ENCODE peak calls at places on chromosomes 3 and 15, in ten cellular contexts. K is endodermal cell, T is GM12865, C is NB4, L is left ventricle myocardium inferior, F is uterus, A is HFF-Myc, P is cardiac muscle cell, S is choroid plexus epithelial cell, E is cardiac fibroblast. O is an unnamed sample.

GRCh38 chr3:143786229-143787199 is 61.8 kb downstream of the SLC9A9 start:
- DNase-seq in F (peak; percentile 35), A (no peak), L (peak; percentile 48), T (no peak), P (peak; percentile 68), K (no peak), E (peak; percentile 73), C (peak; percentile 63), S (peak; percentile 59), O (peak; percentile 33)

GRCh38 chr3:135667061-135667460 is 298.5 kb upstream of the PPP2R3A start:
- DNase-seq in P (no peak), L (no peak), T (no peak), C (no peak), A (no peak), F (no peak), E (no peak), K (no peak), S (no peak), O (no peak)

GRCh38 chr15:98666441-98666840 is 18.1 kb downstream of the IGF1R start:
- DNase-seq in L (no peak), E (no peak), T (no peak), S (no peak), P (no peak), C (no peak), F (no peak), K (peak; percentile 25), A (no peak), O (no peak)

GRCh38 chr3:158727499-158728377 is 4.5 kb downstream of the RARRES1 start:
- DNase-seq in C (peak; percentile 73), L (no peak), E (peak; percentile 90), A (no peak), K (peak; percentile 73), P (peak; percentile 91), T (peak; percentile 73), F (peak; percentile 76), S (peak; percentile 92), O (peak; percentile 45)

GRCh38 chr3:36663666-36664291 is 100.6 kb downstream of the DCLK3 start:
- DNase-seq in E (no peak), K (no peak), A (no peak), T (peak; percentile 38), F (no peak), C (no peak), S (peak; percentile 63), L (no peak), P (peak; percentile 51), O (no peak)

GRCh38 chr3:157865449-157865862 is 240.8 kb downstream of the SHOX2 start:
- DNase-seq in P (peak; percentile 19), S (peak; percentile 11), T (peak; percentile 72), K (peak; percentile 93), A (no peak), F (no peak), L (no peak), E (no peak), C (peak; percentile 67), O (no peak)

GRCh38 chr3:97984061-97984460 is 11.8 kb upstream of the RIOX2 start:
- DNase-seq in C (no peak), S (no peak), P (no peak), F (no peak), L (no peak), K (no peak), A (no peak), E (no peak), T (no peak), O (no peak)

GRCh38 chr3:156379327-156379726 is 175.6 kb downstream of the SSR3 start:
- DNase-seq in K (no peak), C (no peak), E (no peak), T (no peak), L (no peak), P (no peak), S (no peak), F (no peak), A (no peak), O (no peak)

GRCh38 chr3:45644063-45644462 is 45.1 kb upstream of the SACM1L start:
- DNase-seq in A (no peak), K (no peak), L (no peak), P (peak; percentile 61), T (no peak), E (peak; percentile 75), F (no peak), S (peak; percentile 87), C (no peak), O (no peak)

GRCh38 chr3:47103619-47104018 is 60.3 kb downstream of the SETD2 start:
- DNase-seq in T (no peak), F (no peak), A (no peak), P (no peak), K (no peak), L (no peak), S (no peak), E (no peak), C (no peak), O (no peak)

GRCh38 chr15:64010719-64011118 is 35.6 kb downstream of the DAPK2 start:
- DNase-seq in K (peak; percentile 66), A (peak; percentile 62), T (peak; percentile 98), P (peak; percentile 79), E (peak; percentile 84), L (peak; percentile 63), C (peak; percentile 94), F (peak; percentile 21), S (peak; percentile 94), O (no peak)
- H3K4me3 ChIP-seq in K (no peak overlapping the region), A (no peak overlapping the region), T (no peak overlapping the region), P (no peak overlapping the region), E (no peak overlapping the region), L (no peak overlapping the region), C (no peak overlapping the region), F (no peak overlapping the region), S (no peak overlapping the region), O (no peak overlapping the region)

GRCh38 chr3:113829576-113830354 is 8.8 kb upstream of the GRAMD1C start:
- DNase-seq in K (no peak), C (no peak), A (no peak), P (peak; percentile 62), E (peak; percentile 62), T (peak; percentile 85), L (no peak), F (no peak), S (no peak), O (no peak)

GRCh38 chr3:113828605-113829004 is 10.0 kb upstream of the GRAMD1C start:
- DNase-seq in F (no peak), L (no peak), S (no peak), K (no peak), C (no peak), T (peak; percentile 64), P (no peak), A (no peak), E (no peak), O (no peak)

GRCh38 chr3:113819866-113820265 is 18.7 kb upstream of the GRAMD1C start:
- DNase-seq in C (no peak), T (no peak), P (no peak), E (no peak), L (no peak), A (no peak), S (no peak), F (no peak), K (no peak), O (no peak)

DNA sequence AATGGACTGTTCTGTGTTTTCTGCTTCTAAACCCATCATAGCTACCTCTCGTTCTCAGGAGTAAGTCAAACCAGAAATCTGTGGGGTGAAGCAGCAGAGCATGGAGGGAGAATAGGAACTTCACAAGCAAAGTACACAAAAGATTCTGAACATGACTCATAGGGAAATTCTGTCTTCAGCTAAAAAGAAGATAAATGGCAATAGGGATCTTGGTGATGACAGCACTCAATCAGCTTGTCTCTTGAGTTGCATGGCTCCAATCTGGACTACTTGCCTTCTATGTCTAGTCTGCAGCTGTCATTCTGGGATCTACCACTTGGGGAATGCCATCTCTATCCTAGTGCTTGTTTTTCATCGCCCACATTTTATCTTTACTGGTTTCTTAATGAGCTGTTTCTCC is 13.5 kb upstream of the GRAMD1C start:
- DNase-seq in S (peak; percentile 34), K (peak; percentile 52), E (peak; percentile 11), T (peak; percentile 86), F (no peak), L (no peak), C (peak; percentile 15), P (peak; percentile 14), A (no peak), O (no peak)
- TF ChIP-seq CTCF in S (peak; percentile 47), K (peak; percentile 67), E (peak; percentile 43), T (peak; percentile 38), F (no peak), L (peak; percentile 10), C (peak; percentile 8), P (peak; percentile 27), A (no peak), O (no peak)

GRCh38 chr15:77688270-77689058 is 55.8 kb upstream of the LINGO1 start:
- DNase-seq in S (no peak), T (no peak), L (no peak), A (no peak), P (peak; percentile 48), C (peak; percentile 38), E (no peak), K (no peak), F (no peak), O (no peak)
- H3K4me3 ChIP-seq in S (no peak overlapping the region), T (no peak overlapping the region), L (no peak overlapping the region), A (no peak overlapping the region), P (no peak overlapping the region), C (no peak overlapping the region), E (no peak overlapping the region), K (no peak overlapping the region), F (no peak overlapping the region), O (no peak overlapping the region)

GRCh38 chr3:2153047-2153446 is 54.4 kb downstream of the CNTN4 start:
- DNase-seq in S (no peak), F (no peak), P (no peak), L (no peak), C (no peak), K (no peak), E (no peak), T (no peak), A (no peak), O (no peak)

GRCh38 chr3:2154596-2154995 is 55.9 kb downstream of the CNTN4 start:
- DNase-seq in A (no peak), C (no peak), F (no peak), E (no peak), L (no peak), P (no peak), T (no peak), K (no peak), S (no peak), O (no peak)

GRCh38 chr3:2158828-2159227 is 60.2 kb downstream of the CNTN4 start:
- DNase-seq in K (no peak), L (no peak), A (no peak), C (no peak), E (no peak), P (no peak), S (no peak), T (peak; percentile 61), F (no peak), O (no peak)

GRCh38 chr3:2150576-2150975 is 51.9 kb downstream of the CNTN4 start:
- DNase-seq in C (no peak), E (no peak), T (no peak), A (no peak), F (no peak), P (no peak), L (no peak), S (no peak), K (no peak), O (no peak)

DNA sequence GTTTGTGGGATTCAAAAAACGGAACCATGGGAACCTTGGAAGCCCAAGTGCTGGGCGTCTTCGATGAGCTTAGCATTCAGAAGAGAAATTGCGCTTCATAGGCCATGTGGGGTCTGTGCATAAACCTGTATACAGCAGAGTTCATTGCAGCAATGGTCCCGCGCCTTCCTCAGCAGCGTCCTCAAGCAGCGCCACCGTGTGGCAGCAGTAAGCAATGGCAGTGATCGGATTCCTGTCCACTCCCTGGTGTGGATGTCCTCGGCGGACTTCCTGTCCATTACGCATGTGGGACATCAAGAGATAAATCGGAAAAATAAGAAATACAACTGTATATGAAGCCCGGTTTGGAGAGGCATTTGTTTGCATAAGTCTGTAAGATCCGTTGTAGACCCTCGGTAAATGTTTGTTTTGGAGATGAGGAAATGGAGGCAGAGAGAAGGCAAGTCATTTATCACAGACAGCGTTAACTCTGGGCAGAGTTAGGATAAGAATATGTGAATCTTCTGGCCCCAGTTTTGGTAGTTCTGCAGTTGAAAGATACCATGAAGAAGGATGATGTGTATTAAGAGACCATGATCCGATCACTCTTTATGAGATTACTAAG is 57.7 kb downstream of the CNTN4 start:
- DNase-seq in L (no peak), A (no peak), T (peak; percentile 29), F (no peak), P (peak; percentile 2), C (peak; percentile 48), K (peak; percentile 87), S (peak; percentile 1), E (no peak), O (no peak)
- TF ChIP-seq CTCF in L (peak; percentile 43), A (peak; percentile 39), T (peak; percentile 67), F (no peak), P (peak; percentile 42), C (peak; percentile 80), K (peak; percentile 98), S (peak; percentile 41), E (peak; percentile 35), O (peak; percentile 97)